ENCODE peak calls at places on chromosome 22, in six cellular contexts. G is trophoblast cell, W is pancreas, C is aorta, D is SK-N-MC, J is GM23248. M is an unnamed sample. For H3K9me3, the result is how much of the 10 kb centered on the place peaks cover.

GRCh38 chr22:38699143-38699542 is 1.6 kb downstream of the JOSD1 start:
- DNase-seq in C (no peak), J (peak), D (no peak), G (no peak), W (no peak), M (no peak)

GRCh38 chr22:30038219-30038618 is 42.0 kb upstream of the HORMAD2 start:
- DNase-seq in W (peak), J (peak), G (peak), D (no peak), C (no peak), M (no peak)

GRCh38 chr22:38868286-38868721 is 3.7 kb downstream of the CBX6 start:
- DNase-seq in C (peak), J (no peak), W (no peak), G (no peak), D (no peak), M (no peak)

GRCh38 chr22:29817724-29818123 is 20.4 kb downstream of the ASCC2 start:
- DNase-seq in J (no peak), C (no peak), D (no peak), W (no peak), G (no peak), M (no peak)

GRCh38 chr22:27347951-27348350 is 453.6 kb downstream of the MN1 start:
- DNase-seq in J (no peak), D (no peak), C (no peak), W (no peak), G (no peak), M (no peak)

GRCh38 chr22:20777420-20778177 is 3.7 kb downstream of the SERPIND1 start:
- DNase-seq in W (peak), G (peak), J (peak), D (no peak), C (no peak), M (peak)

GRCh38 chr22:19799322-19800190 is 39.0 kb downstream of the TBX1 start:
- DNase-seq in C (peak), D (no peak), W (no peak), J (peak), G (peak), M (no peak)

GRCh38 chr22:24925586-24926427 is 20.7 kb downstream of the LHFPL7 start:
- DNase-seq in C (no peak), W (no peak), G (no peak), D (no peak), J (no peak), M (no peak)

GRCh38 chr22:31286360-31287255 is 5.7 kb downstream of the PIK3IP1 start:
- DNase-seq in C (no peak), G (no peak), D (no peak), J (no peak), W (no peak), M (peak)

GRCh38 chr22:19965771-19966709 is 24.4 kb upstream of the TXNRD2 start:
- DNase-seq in C (no peak), G (peak), J (peak), D (no peak), W (no peak), M (no peak)

GRCh38 chr22:32644252-32645100 is 157.0 kb upstream of the TIMP3 start:
- DNase-seq in C (peak), W (no peak), J (peak), D (no peak), G (peak), M (peak)

GRCh38 chr22:19429950-19430889 is 1.3 kb downstream of the HIRA start:
- DNase-seq in D (no peak), W (peak), J (peak), C (no peak), G (no peak), M (peak)

GRCh38 chr22:28091486-28091885 is 172.4 kb upstream of the PITPNB start:
- DNase-seq in D (no peak), W (no peak), G (no peak), J (no peak), C (no peak), M (no peak)

GRCh38 chr22:32874330-32874729 is 72.8 kb downstream of the TIMP3 start:
- DNase-seq in W (no peak), C (no peak), J (no peak), G (no peak), D (no peak), M (no peak)

GRCh38 chr22:42446151-42446550 is 13.9 kb upstream of the NFAM1 start:
- DNase-seq in G (no peak), C (no peak), D (no peak), W (no peak), J (no peak), M (no peak)

GRCh38 chr22:46084943-46085830 is 65.1 kb upstream of the PPARA start:
- DNase-seq in W (peak), C (peak), G (no peak), D (no peak), J (peak), M (peak)

GRCh38 chr22:20084547-20085413 is 4.7 kb downstream of the DGCR8 start:
- DNase-seq in G (peak), J (peak), D (no peak), W (no peak), C (peak), M (no peak)

GRCh38 chr22:29856496-29856895 is 18.4 kb upstream of the ASCC2 start:
- DNase-seq in G (no peak), D (no peak), J (no peak), W (no peak), C (no peak), M (no peak)

GRCh38 chr22:22450343-22450839 is 58.2 kb downstream of the ZNF280B start:
- DNase-seq in D (no peak), J (no peak), G (peak), C (no peak), W (no peak), M (peak)

GRCh38 chr22:17997456-17997855 is 26.9 kb downstream of the MICAL3 start:
- DNase-seq in D (no peak), G (peak), C (no peak), W (no peak), J (peak), M (no peak)

GRCh38 chr22:31272522-31273446 is 19.5 kb downstream of the PIK3IP1 start:
- DNase-seq in D (no peak), J (peak), W (no peak), G (peak), C (peak), M (peak)

GRCh38 chr22:32661296-32661695 is 140.2 kb upstream of the TIMP3 start:
- DNase-seq in G (peak), D (no peak), W (no peak), J (peak), C (peak), M (peak)

GRCh38 chr22:19795617-19796008 is 35.0 kb downstream of the TBX1 start:
- DNase-seq in C (no peak), J (peak), G (no peak), D (no peak), W (no peak), M (no peak)

GRCh38 chr22:40054486-40054885 is 59.7 kb downstream of the FAM83F start:
- DNase-seq in D (no peak), G (no peak), J (no peak), C (no peak), W (no peak), M (no peak)
- H3K27ac ChIP-seq in D (no peak), G (no peak), J (no peak), C (no peak), W (no peak), M (no peak)

GRCh38 chr22:37633693-37634504 is 5.6 kb upstream of the SH3BP1 start:
- DNase-seq in D (no peak), G (peak), W (peak), C (peak), J (peak), M (peak)
- H3K4me3 ChIP-seq in D (peak), G (no peak), W (no peak), C (no peak), J (peak), M (no peak)

DNA sequence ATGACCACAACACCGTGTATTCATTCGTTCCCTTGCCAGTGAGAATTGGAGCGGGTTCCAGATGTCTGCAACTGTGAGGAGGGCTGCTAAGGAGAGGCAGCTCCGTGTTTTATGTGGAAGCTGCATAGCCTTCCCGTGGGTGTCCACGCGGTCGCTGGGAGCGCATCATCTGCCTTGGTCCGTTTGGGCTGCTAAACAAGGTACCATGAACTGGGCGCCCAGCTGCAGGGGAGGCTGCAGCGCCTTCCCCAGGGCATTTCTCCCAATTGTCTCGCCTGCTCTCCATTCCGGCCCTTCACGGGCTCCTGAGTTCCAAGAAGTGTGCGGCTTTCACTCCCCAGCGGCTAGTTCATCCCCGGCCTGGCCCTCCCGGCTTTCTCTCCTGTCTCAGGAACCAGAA is 1446.4 kb downstream of the TBC1D22A start:
- DNase-seq in J (no peak), W (no peak), D (no peak), G (no peak), C (no peak), M (no peak)
- H3K9me3 ChIP-seq in J (under half), W (under half), D (under half), G (under half), C (under half), M (under half)

GRCh38 chr22:45083659-45084305 is 74.0 kb upstream of the PHF21B start:
- DNase-seq in G (no peak), D (no peak), J (peak), W (no peak), C (no peak), M (no peak)
- H3K27ac ChIP-seq in G (no peak), D (no peak), J (no peak), W (no peak), C (no peak), M (no peak)

GRCh38 chr22:44311104-44311854 is 1.5 kb downstream of the SHISAL1 start:
- DNase-seq in C (no peak), G (no peak), J (no peak), D (no peak), W (peak), M (no peak)

GRCh38 chr22:44314425-44315067 is 1.8 kb upstream of the SHISAL1 start:
- DNase-seq in G (no peak), C (no peak), J (no peak), D (no peak), W (peak), M (no peak)

GRCh38 chr22:44311855-44312170 is 938 bp downstream of the SHISAL1 start:
- DNase-seq in C (no peak), G (no peak), D (no peak), W (no peak), J (peak), M (no peak)

GRCh38 chr22:44312766-44313165 is at the start of gene SHISAL1:
- DNase-seq in G (no peak), W (peak), J (peak), C (no peak), D (no peak), M (no peak)

DNA sequence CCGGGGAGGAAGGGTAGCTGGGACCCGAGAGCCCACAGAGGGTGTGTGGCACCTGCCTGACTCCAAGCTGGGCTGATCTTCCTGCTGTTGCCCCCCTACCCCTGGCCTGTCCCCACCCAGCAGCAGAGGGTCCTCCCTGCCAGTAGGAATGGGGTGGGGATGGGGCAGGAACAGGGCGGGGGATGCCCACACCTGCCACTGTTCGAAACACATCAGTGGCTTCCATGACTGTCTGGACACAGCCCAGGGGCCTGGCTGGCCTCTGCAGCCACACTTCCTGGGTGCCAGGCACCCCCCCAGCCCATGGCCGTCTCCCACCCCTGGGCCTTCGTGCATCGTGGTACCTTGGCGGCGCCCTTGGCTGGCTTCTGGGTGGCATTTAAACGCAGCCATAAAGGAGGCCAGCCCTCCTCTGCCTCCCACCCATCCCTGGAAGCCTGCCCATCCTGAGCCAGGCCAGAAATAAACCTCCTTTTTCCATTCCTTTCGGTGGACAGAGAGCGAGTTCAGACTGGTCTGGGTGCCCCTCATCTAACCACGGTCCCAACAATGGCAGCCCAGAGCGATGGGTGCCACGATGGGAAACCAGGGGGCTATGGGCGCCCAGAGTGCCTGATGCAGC is 745 bp upstream of the SHISAL1 start:
- DNase-seq in J (no peak), C (no peak), D (no peak), W (peak), G (no peak), M (no peak)
- H3K4me3 ChIP-seq in J (no peak), C (no peak), D (no peak), W (no peak), G (no peak), M (no peak)

DNA sequence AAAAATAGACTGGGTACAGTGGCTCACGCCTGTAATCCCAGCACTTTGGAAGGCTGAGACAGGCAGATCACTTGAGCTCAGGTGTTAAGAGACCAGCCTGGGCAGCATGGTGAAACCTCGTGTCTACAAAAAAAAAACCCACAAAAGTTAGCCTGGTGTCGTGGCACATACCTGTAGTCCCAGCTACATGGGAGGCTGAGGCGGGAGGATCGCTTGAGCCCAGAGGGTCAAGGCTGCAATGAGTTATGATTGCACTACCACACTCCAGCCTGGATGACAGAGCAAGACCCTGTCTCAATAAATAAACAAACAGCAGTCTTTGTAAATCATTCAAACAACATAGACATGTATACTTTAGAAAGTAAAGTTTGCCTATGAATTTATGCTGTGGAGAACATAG is 2.5 kb downstream of the MOV10L1 start:
- DNase-seq in J (no peak), D (no peak), C (peak), G (no peak), W (no peak), M (no peak)
- H3K9me3 ChIP-seq in J (under half), D (under half), C (under half), G (under half), W (under half), M (under half)

GRCh38 chr22:23844739-23845202 is 6.0 kb upstream of the DERL3 start:
- DNase-seq in G (no peak), J (no peak), D (no peak), W (no peak), C (no peak), M (no peak)

GRCh38 chr22:23841292-23841691 is 2.5 kb upstream of the DERL3 start:
- DNase-seq in W (no peak), G (no peak), D (no peak), C (no peak), J (no peak), M (no peak)

GRCh38 chr22:23838686-23839468 is at the start of gene DERL3:
- DNase-seq in J (peak), G (peak), D (peak), C (peak), W (peak), M (peak)

GRCh38 chr22:23840026-23840425 is 1.2 kb upstream of the DERL3 start:
- DNase-seq in J (no peak), D (no peak), C (no peak), W (no peak), G (no peak), M (no peak)

DNA sequence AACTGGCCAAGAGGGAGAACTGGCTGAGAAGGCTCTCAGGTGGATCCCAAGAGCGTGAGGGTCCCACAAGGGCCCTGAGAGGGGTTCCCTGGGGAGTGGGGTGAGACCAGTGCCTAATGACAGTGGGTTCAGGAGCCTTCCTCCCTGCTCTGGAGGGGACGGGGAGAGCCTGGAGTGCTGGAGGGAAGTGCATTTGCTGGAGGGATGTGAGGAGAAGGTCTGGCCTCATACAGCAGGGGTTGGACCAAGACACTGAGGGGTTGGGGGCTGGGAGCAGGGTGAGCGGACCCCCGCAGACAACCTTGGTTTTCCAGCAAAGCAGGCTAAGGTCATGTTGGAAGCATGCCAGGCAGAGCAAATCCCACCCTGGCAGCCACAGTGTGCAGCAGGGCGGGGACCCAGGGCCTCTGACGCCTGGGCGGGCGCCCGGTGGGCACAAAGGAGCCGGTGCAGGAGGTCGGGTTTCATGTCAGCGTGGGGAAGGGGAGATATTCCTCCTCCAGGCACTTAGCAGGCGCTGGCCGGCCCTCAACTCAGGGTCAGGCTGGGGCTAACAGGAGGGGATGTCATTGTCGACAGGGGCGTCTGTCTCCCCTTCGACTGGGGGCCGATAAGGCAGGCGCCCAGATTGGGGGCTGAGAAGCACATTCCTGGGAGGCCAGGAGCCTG is 3.1 kb upstream of the DERL3 start:
- DNase-seq in D (no peak), C (no peak), J (no peak), W (no peak), G (no peak), M (no peak)
- H3K27ac ChIP-seq in D (no peak), C (no peak), J (no peak), W (no peak), G (no peak), M (no peak)

GRCh38 chr22:35618427-35619223 is 1.5 kb upstream of the MB start:
- DNase-seq in D (no peak), J (no peak), G (no peak), C (no peak), W (no peak), M (no peak)
- H3K4me3 ChIP-seq in D (no peak), J (no peak), G (no peak), C (no peak), W (no peak), M (no peak)

GRCh38 chr22:47540011-47540410 is 777.6 kb downstream of the TBC1D22A start:
- DNase-seq in J (no peak), D (no peak), C (no peak), G (no peak), W (no peak), M (no peak)
- H3K9me3 ChIP-seq in J (under half), D (under half), C (under half), G (under half), W (under half), M (under half)